ENCODE peak calls at places on chromosomes 7 and 10, in six cellular contexts. Z, F, E, M, N and K are unnamed samples.

GRCh38 chr7:157614457-157615020 is 277.7 kb downstream of the DNAJB6 start:
- DNase-seq in Z (no peak), F (no peak), E (no peak), M (no peak), N (no peak), K (no peak)

GRCh38 chr7:27409311-27409710 is 166.7 kb downstream of the EVX1 start:
- DNase-seq in Z (no peak), F (no peak), E (no peak), M (no peak), N (no peak), K (no peak)

GRCh38 chr10:79390551-79391229 is 43.4 kb downstream of the PPIF start:
- DNase-seq in Z (no peak), F (peak), E (no peak), M (peak), N (no peak), K (no peak)

GRCh38 chr7:129363-130221 is 62.8 kb upstream of the FAM20C start:
- DNase-seq in Z (no peak), F (no peak), E (no peak), M (peak), N (peak), K (peak)

GRCh38 chr10:4511559-4511958 is 314.4 kb upstream of the AKR1E2 start:
- DNase-seq in Z (no peak), F (no peak), E (no peak), M (no peak), N (no peak), K (no peak)

GRCh38 chr10:988667-989545 is 672 bp downstream of the GTPBP4 start:
- DNase-seq in Z (no peak), F (no peak), E (no peak), M (no peak), N (peak), K (no peak)

GRCh38 chr10:114551310-114551972 is 106.6 kb downstream of the ABLIM1 start:
- DNase-seq in Z (no peak), F (peak), E (no peak), M (no peak), N (peak), K (no peak)

GRCh38 chr7:83468251-83468739 is 180.6 kb downstream of the SEMA3E start:
- DNase-seq in Z (peak), F (peak), E (peak), M (peak), N (peak), K (peak)

GRCh38 chr10:100370561-100370975 is 23.5 kb downstream of the SCD start:
- DNase-seq in Z (no peak), F (peak), E (no peak), M (no peak), N (no peak), K (no peak)

GRCh38 chr10:89471110-89471814 is 56.9 kb downstream of the IFIT5 start:
- DNase-seq in Z (no peak), F (no peak), E (no peak), M (no peak), N (no peak), K (no peak)